ENCODE peak calls at places on chromosomes 16 and 17, in nine cellular contexts. S is astrocyte; H is Peyer's patch; P is stomach; B is IMR-90; Z is naive thymus-derived CD4-positive, alpha-beta T cell; V is colonic mucosa; C is A549; O is thoracic aorta. L is an unnamed sample.

GRCh38 chr17:40371261-40371929 is 6.9 kb upstream of the GJD3 start:
- DNase-seq in S (no peak), H (no peak), P (no peak), B (no peak), Z (peak; percentile 30), V (no peak), C (no peak), O (no peak), L (no peak)

GRCh38 chr17:7004398-7005253 is 7.8 kb upstream of the RNASEK start:
- DNase-seq in S (no peak), H (no peak), P (no peak), B (peak; percentile 54), Z (peak; percentile 77), V (peak; percentile 36), C (peak; percentile 84), O (no peak), L (no peak)

GRCh38 chr17:2122641-2123302 is 67.9 kb downstream of the HIC1 start:
- DNase-seq in S (peak; percentile 79), H (peak; percentile 54), P (peak; percentile 34), B (peak; percentile 87), Z (no peak), V (peak; percentile 80), C (no peak), O (no peak), L (no peak)

GRCh38 chr17:29699283-29699682 is 76.6 kb upstream of the CORO6 start:
- DNase-seq in S (no peak), H (no peak), P (no peak), B (no peak), Z (no peak), V (no peak), C (no peak), O (no peak), L (no peak)

GRCh38 chr16:11060856-11061255 is 116.5 kb downstream of the CLEC16A start:
- DNase-seq in S (no peak), H (no peak), P (no peak), B (no peak), Z (no peak), V (no peak), C (no peak), O (no peak), L (no peak)

GRCh38 chr17:74981979-74982662 is 5.3 kb upstream of the CDR2L start:
- DNase-seq in S (no peak), H (peak; percentile 82), P (peak; percentile 79), B (peak; percentile 23), Z (peak; percentile 84), V (peak; percentile 75), C (peak; percentile 90), O (peak; percentile 28), L (peak; percentile 69)

GRCh38 chr16:86210403-86211193 is 299.7 kb upstream of the FOXF1 start:
- DNase-seq in S (no peak), H (no peak), P (no peak), B (no peak), Z (no peak), V (no peak), C (no peak), O (no peak), L (no peak)

GRCh38 chr17:9842057-9842758 is 16.5 kb downstream of the GLP2R start:
- DNase-seq in S (peak; percentile 70), H (no peak), P (peak; percentile 27), B (peak; percentile 77), Z (no peak), V (peak; percentile 35), C (peak; percentile 65), O (no peak), L (no peak)

GRCh38 chr17:7282752-7283321 is 1.3 kb downstream of the SLC2A4 start:
- DNase-seq in S (no peak), H (no peak), P (no peak), B (no peak), Z (no peak), V (no peak), C (no peak), O (no peak), L (no peak)

GRCh38 chr17:70426752-70427151 is 257.4 kb downstream of the KCNJ2 start:
- DNase-seq in S (no peak), H (no peak), P (no peak), B (no peak), Z (no peak), V (no peak), C (no peak), O (no peak), L (no peak)

GRCh38 chr17:17422217-17422610 is 54.6 kb upstream of the MED9 start:
- DNase-seq in S (no peak), H (no peak), P (no peak), B (no peak), Z (no peak), V (no peak), C (no peak), O (no peak), L (no peak)

DNA sequence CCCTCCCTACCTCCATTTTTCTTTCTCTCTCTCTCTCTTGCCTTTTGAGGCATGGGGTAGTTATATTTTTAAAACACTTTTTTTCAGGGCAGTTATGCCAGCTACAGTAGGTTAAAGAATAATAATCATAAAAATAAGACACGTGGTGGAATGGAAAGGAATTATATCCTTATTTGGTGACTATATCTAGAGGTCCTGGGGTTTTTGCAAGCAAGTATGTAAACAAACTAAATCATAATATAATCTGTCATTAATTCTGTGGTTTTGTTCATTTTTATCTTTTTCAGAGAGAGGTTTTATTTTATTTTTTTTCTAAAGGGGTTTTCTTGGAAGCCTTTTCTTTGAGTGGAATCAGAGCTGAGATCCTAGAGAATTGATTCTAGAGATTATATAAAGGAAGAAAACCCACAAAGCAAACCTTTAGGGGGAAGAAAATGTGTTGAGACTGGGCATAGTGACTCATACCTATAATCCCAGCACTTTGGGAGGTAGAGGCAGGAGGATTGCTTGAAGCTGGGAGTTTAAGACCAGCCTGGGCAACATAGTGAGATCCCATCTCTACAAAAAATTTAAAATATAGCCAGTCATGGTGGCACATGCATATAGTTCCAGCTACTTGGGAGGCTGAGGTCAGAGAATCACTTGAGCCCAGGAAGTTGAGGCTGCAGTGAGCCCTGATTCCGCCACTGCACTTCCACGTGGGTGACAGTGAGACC is 53.2 kb downstream of the NQO1 start:
- DNase-seq in S (no peak), H (no peak), P (no peak), B (peak; percentile 44), Z (no peak), V (no peak), C (no peak), O (no peak), L (no peak)
- H3K4me1 ChIP-seq in S (no peaks in the 10 kb centered on the region), H (no peaks in the 10 kb centered on the region), P (no peaks in the 10 kb centered on the region), B (peaks cover 7% of the 10 kb centered on the region), Z (no peaks in the 10 kb centered on the region), V (no peaks in the 10 kb centered on the region), C (peaks cover 37% of the 10 kb centered on the region), O (no peaks in the 10 kb centered on the region), L (no peaks in the 10 kb centered on the region)

GRCh38 chr16:73017321-73017720 is 30.6 kb downstream of the ZFHX3 start:
- DNase-seq in S (no peak), H (no peak), P (peak; percentile 37), B (no peak), Z (no peak), V (no peak), C (no peak), O (no peak), L (no peak)
- H3K27ac ChIP-seq in S (no peak overlapping the region), H (no peak overlapping the region), P (no peak overlapping the region), B (no peak overlapping the region), Z (no peak overlapping the region), V (no peak overlapping the region), C (peak overlapping the region; percentile 46), O (no peak overlapping the region), L (no peak overlapping the region)

GRCh38 chr16:27455700-27456099 is 53.7 kb downstream of the IL21R start:
- DNase-seq in S (no peak), H (no peak), P (no peak), B (no peak), Z (peak; percentile 27), V (no peak), C (no peak), O (no peak), L (no peak)

GRCh38 chr16:27449434-27450188 is 47.6 kb downstream of the IL21R start:
- DNase-seq in S (no peak), H (no peak), P (peak; percentile 43), B (no peak), Z (no peak), V (no peak), C (no peak), O (no peak), L (peak; percentile 63)

GRCh38 chr16:27452569-27453475 is 50.8 kb downstream of the IL21R start:
- DNase-seq in S (no peak), H (no peak), P (no peak), B (no peak), Z (no peak), V (no peak), C (no peak), O (no peak), L (no peak)

GRCh38 chr16:27450836-27451341 is 48.9 kb downstream of the IL21R start:
- DNase-seq in S (no peak), H (no peak), P (no peak), B (no peak), Z (no peak), V (no peak), C (no peak), O (no peak), L (no peak)

DNA sequence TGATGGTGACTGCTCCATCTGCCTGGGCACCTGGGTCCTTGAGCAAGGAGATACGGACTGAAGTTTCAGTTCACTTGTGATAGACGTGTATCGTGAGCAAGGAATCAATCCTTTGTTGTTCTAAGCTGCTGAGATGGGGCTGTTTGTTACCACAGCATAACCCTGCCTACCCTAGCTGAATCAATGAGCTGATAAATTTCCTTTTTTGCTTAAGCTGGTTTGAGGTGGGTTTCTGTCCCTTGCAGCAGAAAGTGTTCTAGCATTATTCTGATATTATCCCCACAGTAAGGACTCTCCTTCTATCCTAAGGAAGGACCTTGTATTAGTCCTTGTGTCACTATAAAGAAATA is 51.5 kb downstream of the IL21R start:
- DNase-seq in S (no peak), H (no peak), P (no peak), B (no peak), Z (no peak), V (no peak), C (no peak), O (no peak), L (no peak)
- H3K4me1 ChIP-seq in S (peaks cover 7% of the 10 kb centered on the region), H (peaks cover 16% of the 10 kb centered on the region), P (peaks cover 7% of the 10 kb centered on the region), B (peaks cover 5% of the 10 kb centered on the region), Z (peaks cover 42% of the 10 kb centered on the region), V (no peaks in the 10 kb centered on the region), C (no peaks in the 10 kb centered on the region), O (peaks cover 3% of the 10 kb centered on the region), L (peaks cover 60% of the 10 kb centered on the region)

GRCh38 chr17:63679214-63679613 is 20.7 kb downstream of the LIMD2 start:
- DNase-seq in S (no peak), H (peak; percentile 22), P (no peak), B (no peak), Z (no peak), V (no peak), C (no peak), O (no peak), L (no peak)

GRCh38 chr17:63675231-63675606 is 24.7 kb downstream of the LIMD2 start:
- DNase-seq in S (no peak), H (no peak), P (no peak), B (no peak), Z (no peak), V (no peak), C (no peak), O (no peak), L (no peak)

GRCh38 chr17:63675607-63676539 is 24.1 kb downstream of the LIMD2 start:
- DNase-seq in S (peak; percentile 84), H (peak; percentile 76), P (peak; percentile 93), B (peak; percentile 83), Z (no peak), V (peak; percentile 93), C (no peak), O (peak; percentile 67), L (no peak)

GRCh38 chr17:63680700-63681099 is 19.2 kb downstream of the LIMD2 start:
- DNase-seq in S (no peak), H (no peak), P (no peak), B (no peak), Z (no peak), V (no peak), C (no peak), O (no peak), L (no peak)

GRCh38 chr17:63676540-63676933 is 23.4 kb downstream of the LIMD2 start:
- DNase-seq in S (no peak), H (peak; percentile 39), P (no peak), B (no peak), Z (no peak), V (no peak), C (no peak), O (no peak), L (no peak)
- H3K27ac ChIP-seq in S (no peak overlapping the region), H (peak overlapping the region; percentile 68), P (peak overlapping the region; percentile 88), B (no peak overlapping the region), Z (no peak overlapping the region), V (peak overlapping the region; percentile 95), C (no peak overlapping the region), O (peak overlapping the region; percentile 88), L (no peak overlapping the region)

L was measured in CD8-positive, alpha-beta T cell.